ENCODE peak calls at places on chromosome X, in eight cellular contexts. I is fibroblast of the conjunctiva; H is anterior cingulate cortex; S is MV-4-11; F is lower lobe of right lung; Z is Ammon's horn; R is effector CD4-positive, alpha-beta T cell; L is H9. V is an unnamed sample.

GRCh38 chrX:31266172-31267076 is 194.6 kb upstream of the FTHL17 start:
- DNase-seq in L (peak; percentile 58), Z (peak; percentile 12), S (no peak), R (no peak), H (peak; percentile 25), I (no peak), F (peak; percentile 66), V (peak; percentile 70)

GRCh38 chrX:40508560-40508959 is 72.2 kb upstream of the ATP6AP2 start:
- DNase-seq in H (no peak), L (no peak), S (no peak), Z (no peak), I (no peak), F (no peak), R (no peak), V (no peak)

GRCh38 chrX:34521563-34521962 is 135.5 kb downstream of the TMEM47 start:
- DNase-seq in L (peak; percentile 38), Z (no peak), S (no peak), R (no peak), H (no peak), F (no peak), I (no peak), V (no peak)

GRCh38 chrX:129961180-129962083 is 21.0 kb upstream of the BCORL1 start:
- DNase-seq in I (no peak), R (peak; percentile 43), S (peak; percentile 63), F (peak; percentile 87), L (peak; percentile 82), H (no peak), Z (peak; percentile 6), V (peak; percentile 81)

GRCh38 chrX:43682726-43683125 is 26.6 kb downstream of the MAOA start:
- DNase-seq in I (no peak), L (no peak), F (no peak), R (no peak), S (no peak), Z (no peak), H (no peak), V (no peak)

GRCh38 chrX:150899191-150899757 is 806 bp upstream of the CD99L2 start:
- DNase-seq in F (peak; percentile 67), Z (peak; percentile 54), S (peak; percentile 76), L (peak; percentile 58), H (peak; percentile 14), I (no peak), R (peak; percentile 4), V (peak; percentile 57)

GRCh38 chrX:103726477-103726876 is 15.8 kb downstream of the TMEM31 start:
- DNase-seq in H (no peak), F (no peak), L (no peak), R (no peak), Z (no peak), I (no peak), S (no peak), V (no peak)

GRCh38 chrX:80812176-80812575 is 2.5 kb upstream of the BRWD3 start:
- DNase-seq in S (peak; percentile 79), F (peak; percentile 49), Z (peak; percentile 42), H (peak; percentile 7), R (peak; percentile 5), I (peak; percentile 3), L (peak; percentile 58), V (peak; percentile 49)

GRCh38 chrX:133415276-133416105 is at the start of gene GPC4:
- DNase-seq in Z (peak; percentile 42), L (peak; percentile 78), R (no peak), H (peak; percentile 52), S (no peak), I (peak; percentile 14), F (peak; percentile 80), V (peak; percentile 77)

GRCh38 chrX:40155617-40156471 is 58.1 kb upstream of the BCOR start:
- DNase-seq in H (no peak), R (no peak), Z (no peak), S (peak; percentile 21), L (no peak), I (no peak), F (no peak), V (peak; percentile 44)

GRCh38 chrX:28016823-28017222 is 35.6 kb upstream of the DCAF8L1 start:
- DNase-seq in I (no peak), F (no peak), L (no peak), S (peak; percentile 71), R (no peak), H (no peak), Z (no peak), V (no peak)

GRCh38 chrX:77969538-77969937 is at the start of gene PGAM4:
- DNase-seq in I (no peak), L (no peak), S (no peak), Z (no peak), F (no peak), R (no peak), H (no peak), V (no peak)

GRCh38 chrX:141669689-141670088 is 28.9 kb downstream of the SPANXD start:
- DNase-seq in R (no peak), S (no peak), Z (no peak), L (no peak), F (no peak), H (no peak), I (no peak), V (no peak)

GRCh38 chrX:40943093-40943641 is 142.1 kb upstream of the USP9X start:
- DNase-seq in L (no peak), S (no peak), F (no peak), I (no peak), R (no peak), H (no peak), Z (no peak), V (no peak)

GRCh38 chrX:97787311-97787710 is 903.6 kb downstream of the RPA4 start:
- DNase-seq in H (no peak), R (no peak), F (no peak), I (no peak), S (no peak), Z (no peak), L (no peak), V (no peak)

GRCh38 chrX:119684916-119685224 is 8.1 kb downstream of the SEPTIN6 start:
- DNase-seq in R (no peak), I (no peak), H (no peak), S (no peak), F (no peak), Z (no peak), L (no peak), V (no peak)

GRCh38 chrX:153865685-153866084 is 20.3 kb downstream of the L1CAM start:
- DNase-seq in Z (no peak), L (no peak), S (no peak), I (no peak), H (no peak), F (no peak), R (no peak), V (no peak)

GRCh38 chrX:44637282-44637681 is 94.6 kb upstream of the FUNDC1 start:
- DNase-seq in R (no peak), F (no peak), I (no peak), H (no peak), L (no peak), S (no peak), Z (no peak), V (no peak)

GRCh38 chrX:149274516-149275105 is 230.5 kb downstream of the IDS start:
- DNase-seq in F (no peak), R (no peak), Z (no peak), I (no peak), S (no peak), L (no peak), H (no peak), V (no peak)

GRCh38 chrX:116490091-116490490 is 27.3 kb upstream of the CT83 start:
- DNase-seq in H (no peak), L (no peak), S (no peak), I (no peak), R (no peak), F (no peak), Z (no peak), V (no peak)

GRCh38 chrX:54064564-54064963 is 20.3 kb upstream of the PHF8 start:
- DNase-seq in R (no peak), I (no peak), F (no peak), Z (no peak), H (no peak), S (peak; percentile 5), L (no peak), V (no peak)

GRCh38 chrX:112818114-112819012 is 22.3 kb downstream of the AMOT start:
- DNase-seq in H (no peak), S (no peak), I (no peak), L (no peak), R (no peak), Z (no peak), F (no peak), V (peak; percentile 41)

GRCh38 chrX:56762707-56763555 is 33.9 kb downstream of the NBDY start:
- DNase-seq in L (no peak), H (no peak), R (no peak), Z (no peak), F (no peak), S (no peak), I (no peak), V (no peak)

GRCh38 chrX:109839694-109840358 is 106.8 kb upstream of the ACSL4 start:
- DNase-seq in F (no peak), H (peak; percentile 22), S (peak; percentile 67), R (no peak), Z (peak; percentile 3), I (no peak), L (peak; percentile 63), V (no peak)

GRCh38 chrX:98731821-98732220 is 1678.3 kb downstream of the PCDH19 start:
- DNase-seq in Z (no peak), F (no peak), I (no peak), L (no peak), S (no peak), H (no peak), R (no peak), V (no peak)

GRCh38 chrX:150573702-150574101 is 5.3 kb downstream of the MTM1 start:
- DNase-seq in I (no peak), S (no peak), H (no peak), R (no peak), F (no peak), Z (no peak), L (no peak), V (no peak)

GRCh38 chrX:11427082-11428033 is 134.1 kb downstream of the AMELX start:
- DNase-seq in Z (peak; percentile 21), F (peak; percentile 61), R (no peak), S (no peak), I (no peak), H (peak; percentile 23), L (peak; percentile 52), V (peak; percentile 67)

GRCh38 chrX:100648601-100649417 is 4.8 kb downstream of the SRPX2 start:
- DNase-seq in R (no peak), I (peak; percentile 54), L (no peak), Z (no peak), F (no peak), H (no peak), S (no peak), V (no peak)

GRCh38 chrX:145405012-145405411 is 157.7 kb downstream of the SPANXN1 start:
- DNase-seq in F (no peak), Z (peak; percentile 23), L (no peak), I (no peak), R (no peak), S (no peak), H (no peak), V (no peak)

GRCh38 chrX:155188786-155189185 is 27.5 kb upstream of the VBP1 start:
- DNase-seq in S (peak; percentile 76), F (no peak), H (no peak), L (no peak), R (no peak), Z (no peak), I (no peak), V (no peak)

GRCh38 chrX:109890910-109891502 is 111.9 kb upstream of the TMEM164 start:
- DNase-seq in R (peak; percentile 28), H (no peak), L (peak; percentile 76), I (peak; percentile 46), F (peak; percentile 59), S (peak; percentile 55), Z (peak; percentile 63), V (peak; percentile 58)

GRCh38 chrX:123153846-123154335 is 30.2 kb upstream of the GRIA3 start:
- DNase-seq in L (no peak), I (peak; percentile 8), H (no peak), F (no peak), S (no peak), R (no peak), Z (no peak), V (no peak)

GRCh38 chrX:50448565-50448964 is 22.1 kb downstream of the DGKK start:
- DNase-seq in I (no peak), S (peak; percentile 3), Z (no peak), L (no peak), F (no peak), R (no peak), H (no peak), V (no peak)

GRCh38 chrX:49884290-49884862 is 5.1 kb downstream of the USP27X start:
- DNase-seq in L (peak; percentile 73), Z (peak; percentile 45), H (peak; percentile 9), I (peak; percentile 21), F (peak; percentile 73), S (peak; percentile 70), R (peak; percentile 40), V (peak; percentile 70)